ENCODE peak calls at places on chromosomes 3 and 15, in eight cellular contexts. One of them, this sample, is unnamed.

GRCh38 chr3:53729618-53730017 is 116.6 kb downstream of the CHDH start:
- DNase-seq in lower leg skin: no peak
- DNase-seq in NCI-H510A treated with DMSO at 0.1 percent for 48 hours: no peak
- DNase-seq in stomach: no peak
- DNase-seq in activated CD4-positive, alpha-beta T cell treated with anti-CD3 and anti-CD28 coated beads for 24 hours: no peak
- DNase-seq in DMS 273 treated with DMSO at 0.1 percent for 48 hours: no peak
- DNase-seq in HFFc6: no peak
- DNase-seq in A549: peak; percentile 7
- DNase-seq in this sample: no peak

GRCh38 chr3:178787960-178788359 is 251.7 kb downstream of the KCNMB2 start:
- DNase-seq in activated CD4-positive, alpha-beta T cell treated with anti-CD3 and anti-CD28 coated beads for 24 hours: no peak
- DNase-seq in HFFc6: no peak
- DNase-seq in DMS 273 treated with DMSO at 0.1 percent for 48 hours: no peak
- DNase-seq in lower leg skin: no peak
- DNase-seq in NCI-H510A treated with DMSO at 0.1 percent for 48 hours: no peak
- DNase-seq in A549: no peak
- DNase-seq in stomach: no peak
- DNase-seq in this sample: no peak

GRCh38 chr3:100046986-100047385 is 67.3 kb downstream of the FILIP1L start:
- DNase-seq in DMS 273 treated with DMSO at 0.1 percent for 48 hours: no peak
- DNase-seq in stomach: no peak
- DNase-seq in A549: no peak
- DNase-seq in activated CD4-positive, alpha-beta T cell treated with anti-CD3 and anti-CD28 coated beads for 24 hours: no peak
- DNase-seq in HFFc6: no peak
- DNase-seq in lower leg skin: no peak
- DNase-seq in NCI-H510A treated with DMSO at 0.1 percent for 48 hours: no peak
- DNase-seq in this sample: no peak

GRCh38 chr3:74643636-74644035 is 29.2 kb upstream of the CNTN3 start:
- DNase-seq in NCI-H510A treated with DMSO at 0.1 percent for 48 hours: peak; percentile 3
- DNase-seq in A549: no peak
- DNase-seq in lower leg skin: peak; percentile 88
- DNase-seq in activated CD4-positive, alpha-beta T cell treated with anti-CD3 and anti-CD28 coated beads for 24 hours: no peak
- DNase-seq in HFFc6: no peak
- DNase-seq in DMS 273 treated with DMSO at 0.1 percent for 48 hours: no peak
- DNase-seq in stomach: peak; percentile 70
- DNase-seq in this sample: peak; percentile 84

GRCh38 chr15:100001405-100001804 is 268.2 kb upstream of the LYSMD4 start:
- DNase-seq in lower leg skin: peak; percentile 64
- DNase-seq in DMS 273 treated with DMSO at 0.1 percent for 48 hours: no peak
- DNase-seq in HFFc6: no peak
- DNase-seq in activated CD4-positive, alpha-beta T cell treated with anti-CD3 and anti-CD28 coated beads for 24 hours: no peak
- DNase-seq in stomach: no peak
- DNase-seq in NCI-H510A treated with DMSO at 0.1 percent for 48 hours: no peak
- DNase-seq in A549: no peak
- DNase-seq in this sample: no peak

GRCh38 chr3:198113219-198114053 is 153.4 kb downstream of the LMLN start:
- DNase-seq in stomach: no peak
- DNase-seq in HFFc6: no peak
- DNase-seq in activated CD4-positive, alpha-beta T cell treated with anti-CD3 and anti-CD28 coated beads for 24 hours: no peak
- DNase-seq in DMS 273 treated with DMSO at 0.1 percent for 48 hours: no peak
- DNase-seq in lower leg skin: no peak
- DNase-seq in NCI-H510A treated with DMSO at 0.1 percent for 48 hours: no peak
- DNase-seq in A549: no peak
- DNase-seq in this sample: no peak

GRCh38 chr3:128572644-128573105 is 77.9 kb downstream of the RPN1 start:
- DNase-seq in NCI-H510A treated with DMSO at 0.1 percent for 48 hours: no peak
- DNase-seq in HFFc6: no peak
- DNase-seq in A549: peak; percentile 34
- DNase-seq in DMS 273 treated with DMSO at 0.1 percent for 48 hours: no peak
- DNase-seq in activated CD4-positive, alpha-beta T cell treated with anti-CD3 and anti-CD28 coated beads for 24 hours: peak; percentile 4
- DNase-seq in stomach: no peak
- DNase-seq in lower leg skin: no peak
- DNase-seq in this sample: no peak

GRCh38 chr3:141877911-141878310 is 1.5 kb downstream of the ATP1B3 start:
- DNase-seq in activated CD4-positive, alpha-beta T cell treated with anti-CD3 and anti-CD28 coated beads for 24 hours: no peak
- DNase-seq in NCI-H510A treated with DMSO at 0.1 percent for 48 hours: no peak
- DNase-seq in A549: peak; percentile 24
- DNase-seq in stomach: no peak
- DNase-seq in DMS 273 treated with DMSO at 0.1 percent for 48 hours: no peak
- DNase-seq in lower leg skin: no peak
- DNase-seq in HFFc6: peak; percentile 24
- DNase-seq in this sample: peak; percentile 24

GRCh38 chr3:67245545-67245944 is 247.4 kb downstream of the KBTBD8 start:
- DNase-seq in DMS 273 treated with DMSO at 0.1 percent for 48 hours: no peak
- DNase-seq in lower leg skin: no peak
- DNase-seq in HFFc6: no peak
- DNase-seq in A549: no peak
- DNase-seq in activated CD4-positive, alpha-beta T cell treated with anti-CD3 and anti-CD28 coated beads for 24 hours: no peak
- DNase-seq in NCI-H510A treated with DMSO at 0.1 percent for 48 hours: no peak
- DNase-seq in stomach: no peak
- DNase-seq in this sample: no peak

GRCh38 chr3:119620899-119621298 is 23.2 kb downstream of the PLA1A start:
- DNase-seq in DMS 273 treated with DMSO at 0.1 percent for 48 hours: peak; percentile 74
- DNase-seq in A549: no peak
- DNase-seq in activated CD4-positive, alpha-beta T cell treated with anti-CD3 and anti-CD28 coated beads for 24 hours: no peak
- DNase-seq in stomach: no peak
- DNase-seq in NCI-H510A treated with DMSO at 0.1 percent for 48 hours: no peak
- DNase-seq in lower leg skin: no peak
- DNase-seq in HFFc6: no peak
- DNase-seq in this sample: no peak

GRCh38 chr3:124669470-124669869 is 60.8 kb upstream of the UMPS start:
- DNase-seq in stomach: no peak
- DNase-seq in activated CD4-positive, alpha-beta T cell treated with anti-CD3 and anti-CD28 coated beads for 24 hours: no peak
- DNase-seq in A549: peak; percentile 38
- DNase-seq in NCI-H510A treated with DMSO at 0.1 percent for 48 hours: no peak
- DNase-seq in lower leg skin: no peak
- DNase-seq in HFFc6: peak; percentile 73
- DNase-seq in DMS 273 treated with DMSO at 0.1 percent for 48 hours: no peak
- DNase-seq in this sample: no peak

GRCh38 chr15:34993877-34994276 is 5.8 kb upstream of the ZNF770 start:
- DNase-seq in activated CD4-positive, alpha-beta T cell treated with anti-CD3 and anti-CD28 coated beads for 24 hours: no peak
- DNase-seq in HFFc6: no peak
- DNase-seq in DMS 273 treated with DMSO at 0.1 percent for 48 hours: no peak
- DNase-seq in lower leg skin: no peak
- DNase-seq in NCI-H510A treated with DMSO at 0.1 percent for 48 hours: no peak
- DNase-seq in A549: no peak
- DNase-seq in stomach: no peak
- DNase-seq in this sample: no peak

GRCh38 chr3:15399970-15400369 is 27.4 kb downstream of the METTL6 start:
- DNase-seq in stomach: no peak
- DNase-seq in lower leg skin: no peak
- DNase-seq in HFFc6: no peak
- DNase-seq in NCI-H510A treated with DMSO at 0.1 percent for 48 hours: no peak
- DNase-seq in A549: no peak
- DNase-seq in DMS 273 treated with DMSO at 0.1 percent for 48 hours: no peak
- DNase-seq in activated CD4-positive, alpha-beta T cell treated with anti-CD3 and anti-CD28 coated beads for 24 hours: no peak
- DNase-seq in this sample: no peak

GRCh38 chr3:182716114-182716688 is 77.1 kb upstream of the ATP11B start:
- DNase-seq in activated CD4-positive, alpha-beta T cell treated with anti-CD3 and anti-CD28 coated beads for 24 hours: no peak
- DNase-seq in lower leg skin: no peak
- DNase-seq in A549: no peak
- DNase-seq in DMS 273 treated with DMSO at 0.1 percent for 48 hours: no peak
- DNase-seq in NCI-H510A treated with DMSO at 0.1 percent for 48 hours: no peak
- DNase-seq in HFFc6: no peak
- DNase-seq in stomach: no peak
- DNase-seq in this sample: no peak

GRCh38 chr3:141575879-141576743 is 89.3 kb downstream of the RASA2 start:
- DNase-seq in activated CD4-positive, alpha-beta T cell treated with anti-CD3 and anti-CD28 coated beads for 24 hours: no peak
- DNase-seq in HFFc6: peak; percentile 21
- DNase-seq in lower leg skin: no peak
- DNase-seq in A549: peak; percentile 20
- DNase-seq in DMS 273 treated with DMSO at 0.1 percent for 48 hours: peak; percentile 88
- DNase-seq in stomach: no peak
- DNase-seq in NCI-H510A treated with DMSO at 0.1 percent for 48 hours: no peak
- DNase-seq in this sample: peak; percentile 71

GRCh38 chr15:68252925-68253534 is 23.5 kb upstream of the CLN6 start:
- DNase-seq in A549: peak; percentile 88
- DNase-seq in NCI-H510A treated with DMSO at 0.1 percent for 48 hours: peak; percentile 76
- DNase-seq in DMS 273 treated with DMSO at 0.1 percent for 48 hours: peak; percentile 42
- DNase-seq in lower leg skin: no peak
- DNase-seq in HFFc6: peak; percentile 70
- DNase-seq in activated CD4-positive, alpha-beta T cell treated with anti-CD3 and anti-CD28 coated beads for 24 hours: no peak
- DNase-seq in stomach: peak; percentile 37
- DNase-seq in this sample: peak; percentile 79

GRCh38 chr3:98188553-98188952 is 22.1 kb downstream of the OR5H15 start:
- DNase-seq in HFFc6: no peak
- DNase-seq in DMS 273 treated with DMSO at 0.1 percent for 48 hours: no peak
- DNase-seq in lower leg skin: no peak
- DNase-seq in stomach: no peak
- DNase-seq in activated CD4-positive, alpha-beta T cell treated with anti-CD3 and anti-CD28 coated beads for 24 hours: no peak
- DNase-seq in A549: peak; percentile 7
- DNase-seq in NCI-H510A treated with DMSO at 0.1 percent for 48 hours: no peak
- DNase-seq in this sample: peak; percentile 46

GRCh38 chr3:64440498-64440897 is 215.2 kb upstream of the PRICKLE2 start:
- DNase-seq in HFFc6: peak; percentile 26
- DNase-seq in stomach: peak; percentile 70
- DNase-seq in lower leg skin: no peak
- DNase-seq in DMS 273 treated with DMSO at 0.1 percent for 48 hours: no peak
- DNase-seq in activated CD4-positive, alpha-beta T cell treated with anti-CD3 and anti-CD28 coated beads for 24 hours: no peak
- DNase-seq in NCI-H510A treated with DMSO at 0.1 percent for 48 hours: no peak
- DNase-seq in A549: peak; percentile 40
- DNase-seq in this sample: peak; percentile 42

GRCh38 chr15:74320358-74321247 is 46.8 kb downstream of the CYP11A1 start:
- DNase-seq in HFFc6: peak; percentile 35
- DNase-seq in A549: peak; percentile 28
- DNase-seq in NCI-H510A treated with DMSO at 0.1 percent for 48 hours: peak; percentile 17
- DNase-seq in stomach: peak; percentile 44
- DNase-seq in lower leg skin: peak; percentile 90
- DNase-seq in DMS 273 treated with DMSO at 0.1 percent for 48 hours: no peak
- DNase-seq in activated CD4-positive, alpha-beta T cell treated with anti-CD3 and anti-CD28 coated beads for 24 hours: no peak
- DNase-seq in this sample: peak; percentile 81

GRCh38 chr3:61371123-61371522 is 119.9 kb upstream of the FHIT start:
- DNase-seq in HFFc6: no peak
- DNase-seq in A549: peak; percentile 12
- DNase-seq in activated CD4-positive, alpha-beta T cell treated with anti-CD3 and anti-CD28 coated beads for 24 hours: no peak
- DNase-seq in lower leg skin: no peak
- DNase-seq in NCI-H510A treated with DMSO at 0.1 percent for 48 hours: no peak
- DNase-seq in DMS 273 treated with DMSO at 0.1 percent for 48 hours: no peak
- DNase-seq in stomach: no peak
- DNase-seq in this sample: peak; percentile 35

GRCh38 chr15:76056931-76057330 is 2.9 kb upstream of the TMEM266 start:
- DNase-seq in DMS 273 treated with DMSO at 0.1 percent for 48 hours: no peak
- DNase-seq in lower leg skin: no peak
- DNase-seq in NCI-H510A treated with DMSO at 0.1 percent for 48 hours: no peak
- DNase-seq in activated CD4-positive, alpha-beta T cell treated with anti-CD3 and anti-CD28 coated beads for 24 hours: no peak
- DNase-seq in HFFc6: no peak
- DNase-seq in A549: no peak
- DNase-seq in stomach: no peak
- DNase-seq in this sample: no peak

GRCh38 chr3:171345112-171345843 is 114.9 kb downstream of the TNIK start:
- DNase-seq in NCI-H510A treated with DMSO at 0.1 percent for 48 hours: no peak
- DNase-seq in HFFc6: no peak
- DNase-seq in activated CD4-positive, alpha-beta T cell treated with anti-CD3 and anti-CD28 coated beads for 24 hours: no peak
- DNase-seq in stomach: no peak
- DNase-seq in A549: no peak
- DNase-seq in lower leg skin: no peak
- DNase-seq in DMS 273 treated with DMSO at 0.1 percent for 48 hours: no peak
- DNase-seq in this sample: no peak

This sample was measured in NCI-H524.